ENCODE peak calls at places on chromosomes 16 and 17, in ten cellular contexts. A is mammary epithelial cell; L is ascending aorta; C is esophagus muscularis mucosa; P is adrenal gland; G is CD4-positive, alpha-beta memory T cell; I is PC-3; Y is ovary; D is keratinocyte; S is MM.1S. Q is an unnamed sample.
A peak's percentile ranks its signal among the peaks of the same experiment; 100 is the strongest.

GRCh38 chr16:70374213-70374612 is 27.5 kb downstream of the DDX19A start:
- DNase-seq in A (no peak), L (no peak), C (no peak), P (no peak), G (no peak), I (no peak), Y (no peak), D (no peak), S (no peak), Q (no peak)

GRCh38 chr17:63881935-63882601 is at the start of gene GH2:
- DNase-seq in A (peak; percentile 21), L (no peak), C (no peak), P (peak; percentile 54), G (peak; percentile 51), I (peak; percentile 79), Y (peak; percentile 25), D (no peak), S (peak; percentile 53), Q (peak; percentile 62)

GRCh38 chr17:9021158-9021984 is at the start of gene NTN1:
- DNase-seq in A (peak; percentile 61), L (no peak), C (no peak), P (peak; percentile 28), G (peak; percentile 51), I (peak; percentile 17), Y (no peak), D (no peak), S (peak; percentile 35), Q (peak; percentile 77)

GRCh38 chr17:3810019-3810418 is 9.0 kb upstream of the ITGAE start:
- DNase-seq in A (no peak), L (no peak), C (no peak), P (no peak), G (no peak), I (no peak), Y (no peak), D (no peak), S (no peak), Q (no peak)

GRCh38 chr17:49497147-49498036 is 2.3 kb downstream of the NGFR start:
- DNase-seq in A (peak; percentile 39), L (peak; percentile 55), C (no peak), P (peak; percentile 24), G (peak; percentile 14), I (peak; percentile 18), Y (no peak), D (no peak), S (no peak), Q (peak; percentile 53)

GRCh38 chr16:56801762-56802161 is 63.2 kb upstream of the SLC12A3 start:
- DNase-seq in A (no peak), L (no peak), C (no peak), P (no peak), G (no peak), I (no peak), Y (no peak), D (no peak), S (no peak), Q (no peak)

GRCh38 chr17:78895322-78895721 is 7.7 kb downstream of the CEP295NL start:
- DNase-seq in A (no peak), L (no peak), C (no peak), P (no peak), G (no peak), I (no peak), Y (no peak), D (no peak), S (no peak), Q (no peak)

GRCh38 chr17:27239046-27239445 is 54.9 kb upstream of the WSB1 start:
- DNase-seq in A (no peak), L (no peak), C (no peak), P (no peak), G (no peak), I (no peak), Y (no peak), D (no peak), S (no peak), Q (no peak)

GRCh38 chr16:4415538-4416199 is 727 bp downstream of the CORO7 start:
- DNase-seq in A (no peak), L (no peak), C (no peak), P (peak; percentile 44), G (peak; percentile 76), I (peak; percentile 15), Y (no peak), D (no peak), S (peak; percentile 69), Q (peak; percentile 68)

GRCh38 chr17:30519166-30519565 is 42.0 kb downstream of the GOSR1 start:
- DNase-seq in A (no peak), L (no peak), C (no peak), P (no peak), G (no peak), I (no peak), Y (no peak), D (no peak), S (no peak), Q (no peak)

GRCh38 chr17:45580914-45581313 is 90.4 kb upstream of the PLEKHM1 start:
- DNase-seq in A (no peak), L (no peak), C (no peak), P (no peak), G (no peak), I (no peak), Y (no peak), D (no peak), S (no peak), Q (no peak)

GRCh38 chr16:88599092-88599733 is 29.0 kb downstream of the ZC3H18 start:
- DNase-seq in A (no peak), L (peak; percentile 62), C (peak; percentile 92), P (peak; percentile 77), G (no peak), I (no peak), Y (no peak), D (no peak), S (no peak), Q (no peak)

GRCh38 chr17:47751471-47751870 is 18.4 kb downstream of the TBX21 start:
- DNase-seq in A (no peak), L (no peak), C (no peak), P (no peak), G (no peak), I (no peak), Y (no peak), D (no peak), S (no peak), Q (no peak)

GRCh38 chr17:32998893-32999240 is 7.2 kb downstream of the SPACA3 start:
- DNase-seq in A (peak; percentile 56), L (no peak), C (no peak), P (no peak), G (no peak), I (peak; percentile 52), Y (no peak), D (no peak), S (no peak), Q (peak; percentile 36)

GRCh38 chr17:69743091-69743490 is 328.6 kb downstream of the MAP2K6 start:
- DNase-seq in A (no peak), L (no peak), C (no peak), P (no peak), G (no peak), I (peak; percentile 24), Y (no peak), D (no peak), S (no peak), Q (no peak)

GRCh38 chr17:40417258-40417608 is 463 bp downstream of the TOP2A start:
- DNase-seq in A (no peak), L (no peak), C (no peak), P (no peak), G (no peak), I (no peak), Y (no peak), D (no peak), S (peak; percentile 31), Q (no peak)
- H3K4me1 ChIP-seq in A (peaks cover 15% of the 10 kb centered on the region), L (no peaks in the 10 kb centered on the region), C (peaks cover 32% of the 10 kb centered on the region), P (peaks cover 12% of the 10 kb centered on the region), G (peaks cover 37% of the 10 kb centered on the region), I (peaks cover 12% of the 10 kb centered on the region), Y (peaks cover 6% of the 10 kb centered on the region), D (peaks cover 16% of the 10 kb centered on the region), S (peaks cover 12% of the 10 kb centered on the region), Q (peaks cover 29% of the 10 kb centered on the region)

GRCh38 chr16:35174006-35174405 is 1714.6 kb downstream of the TP53TG3F start:
- DNase-seq in A (no peak), L (no peak), C (peak; percentile 78), P (no peak), G (no peak), I (no peak), Y (no peak), D (no peak), S (no peak), Q (no peak)
- H3K9me3 ChIP-seq in A (peaks cover 9% of the 10 kb centered on the region), L (no peaks in the 10 kb centered on the region), C (peaks cover 10% of the 10 kb centered on the region), P (no peaks in the 10 kb centered on the region), G (no peaks in the 10 kb centered on the region), I (no peaks in the 10 kb centered on the region), Y (no peaks in the 10 kb centered on the region), D (peaks cover 2% of the 10 kb centered on the region), S (no peaks in the 10 kb centered on the region), Q (no peaks in the 10 kb centered on the region)

DNA sequence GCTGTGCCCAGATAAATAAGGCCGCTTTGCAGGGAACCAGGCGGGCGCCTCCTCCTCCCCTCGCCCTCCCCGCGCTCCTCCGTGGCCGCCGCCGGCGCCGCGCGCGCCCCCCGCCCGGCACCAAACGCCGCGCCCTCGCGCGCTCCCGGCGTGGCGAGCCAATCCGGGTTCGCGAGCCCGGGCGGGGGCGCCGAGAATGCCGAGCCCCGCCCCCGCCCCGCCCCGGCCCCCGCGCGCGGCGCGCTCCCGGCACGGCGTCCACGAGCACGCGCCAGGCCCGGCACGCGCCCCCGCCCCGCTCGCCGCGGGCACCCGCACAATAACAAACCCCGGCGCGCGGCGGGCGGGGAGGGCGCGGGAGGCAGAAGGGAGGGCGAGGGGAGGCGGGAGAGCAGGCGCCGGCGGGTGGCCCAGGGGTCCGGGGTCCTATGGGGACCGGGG is at the start of gene FBXL16:
- DNase-seq in A (no peak), L (no peak), C (no peak), P (no peak), G (no peak), I (peak; percentile 49), Y (no peak), D (no peak), S (no peak), Q (peak; percentile 58)
- H3K4me3 ChIP-seq in A (no peak within 1 kb of the TSS), L (no peak within 1 kb of the TSS), C (peak within 1 kb of the TSS; percentile 42), P (no peak within 1 kb of the TSS), G (no peak within 1 kb of the TSS), I (peak within 1 kb of the TSS; percentile 55), Y (no peak within 1 kb of the TSS), D (no peak within 1 kb of the TSS), S (no peak within 1 kb of the TSS), Q (no peak within 1 kb of the TSS)

GRCh38 chr17:81084691-81085419 is 49.9 kb downstream of the BAIAP2 start:
- DNase-seq in A (no peak), L (no peak), C (no peak), P (no peak), G (no peak), I (no peak), Y (no peak), D (no peak), S (no peak), Q (no peak)

GRCh38 chr17:81081619-81082176 is 46.7 kb downstream of the BAIAP2 start:
- DNase-seq in A (no peak), L (no peak), C (no peak), P (no peak), G (no peak), I (no peak), Y (no peak), D (no peak), S (no peak), Q (no peak)

GRCh38 chr17:81082177-81083073 is 47.5 kb downstream of the BAIAP2 start:
- DNase-seq in A (peak; percentile 77), L (no peak), C (no peak), P (no peak), G (no peak), I (no peak), Y (no peak), D (no peak), S (no peak), Q (no peak)

GRCh38 chr17:81081217-81081616 is 46.3 kb downstream of the BAIAP2 start:
- DNase-seq in A (no peak), L (no peak), C (no peak), P (no peak), G (no peak), I (no peak), Y (no peak), D (no peak), S (no peak), Q (no peak)

GRCh38 chr17:81083125-81083765 is 48.3 kb downstream of the BAIAP2 start:
- DNase-seq in A (no peak), L (no peak), C (no peak), P (no peak), G (no peak), I (no peak), Y (no peak), D (no peak), S (no peak), Q (no peak)
- H3K4me1 ChIP-seq in A (peaks cover 45% of the 10 kb centered on the region), L (no peaks in the 10 kb centered on the region), C (peaks cover 50% of the 10 kb centered on the region), P (peaks cover 17% of the 10 kb centered on the region), G (no peaks in the 10 kb centered on the region), I (no peaks in the 10 kb centered on the region), Y (no peaks in the 10 kb centered on the region), D (peaks cover 63% of the 10 kb centered on the region), S (no peaks in the 10 kb centered on the region), Q (no peaks in the 10 kb centered on the region)

Q was measured in adipocyte.